ENCODE peak calls at places on chromosome 5, in eight cellular contexts. S is cardiac fibroblast; K is left lobe of liver; F is fibroblast of villous mesenchyme; T is LHCN-M2; G is NCI-H1417; E is astrocyte of the spinal cord; A is effector memory CD8-positive, alpha-beta T cell. R is an unnamed sample.

GRCh38 chr5:161934486-161934885 is 86.6 kb downstream of the GABRA1 start:
- DNase-seq in A (no peak), E (no peak), K (no peak), F (no peak), G (no peak), S (no peak), T (no peak), R (no peak)

GRCh38 chr5:142342128-142342981 is 17.5 kb upstream of the SPRY4 start:
- DNase-seq in E (peak; percentile 49), F (peak; percentile 49), T (peak; percentile 48), A (no peak), G (no peak), K (no peak), S (peak; percentile 78), R (peak; percentile 59)

GRCh38 chr5:131671409-131671808 is 36.4 kb upstream of the RAPGEF6 start:
- DNase-seq in F (peak; percentile 38), G (no peak), S (peak; percentile 29), A (no peak), K (no peak), T (no peak), E (peak; percentile 17), R (no peak)

GRCh38 chr5:179747815-179748214 is 15.2 kb downstream of the MAML1 start:
- DNase-seq in S (no peak), G (no peak), E (no peak), F (peak; percentile 40), K (peak; percentile 19), A (no peak), T (no peak), R (no peak)

GRCh38 chr5:143161893-143162520 is 241.5 kb downstream of the NR3C1 start:
- DNase-seq in G (no peak), A (no peak), K (no peak), F (peak; percentile 91), S (peak; percentile 95), E (no peak), T (peak; percentile 86), R (peak; percentile 76)

GRCh38 chr5:14869286-14870164 is 2.1 kb downstream of the ANKH start:
- DNase-seq in K (no peak), T (no peak), F (no peak), G (peak; percentile 63), E (no peak), A (no peak), S (no peak), R (no peak)

GRCh38 chr5:54703568-54704255 is 186.2 kb downstream of the SNX18 start:
- DNase-seq in E (no peak), K (no peak), G (peak; percentile 84), T (no peak), S (no peak), A (no peak), F (no peak), R (no peak)

GRCh38 chr5:58462623-58463230 is 2.8 kb upstream of the PLK2 start:
- DNase-seq in F (peak; percentile 77), E (peak; percentile 74), A (peak; percentile 43), S (peak; percentile 83), K (no peak), G (peak; percentile 74), T (peak; percentile 71), R (peak; percentile 47)

GRCh38 chr5:149549461-149550266 is 1.6 kb downstream of the CSNK1A1 start:
- DNase-seq in K (no peak), F (peak; percentile 58), A (peak; percentile 19), G (peak; percentile 49), S (peak; percentile 60), E (peak; percentile 61), T (peak; percentile 67), R (peak; percentile 37)

R was measured in HCEC 1CT.